ENCODE peak calls at places on chromosomes 5 and 9, in ten cellular contexts. G, S, A, U, K, O, M, Z, E and Q are unnamed samples.

GRCh38 chr9:17810728-17811634 is 232.1 kb downstream of the SH3GL2 start:
- DNase-seq in G (peak), S (peak), A (peak), U (peak), K (no peak), O (peak), M (peak), Z (peak), E (no peak), Q (no peak)

GRCh38 chr9:97983524-97984187 is 515 bp downstream of the ANP32B start:
- DNase-seq in G (no peak), S (peak), A (no peak), U (peak), K (peak), O (peak), M (peak), Z (peak), E (peak), Q (no peak)

GRCh38 chr9:109906766-109907382 is 126.9 kb downstream of the PALM2AKAP2 start:
- DNase-seq in G (peak), S (no peak), A (no peak), U (no peak), K (no peak), O (no peak), M (no peak), Z (no peak), E (no peak), Q (no peak)

GRCh38 chr9:3758816-3759576 is 233.2 kb upstream of the RFX3 start:
- DNase-seq in G (no peak), S (no peak), A (no peak), U (no peak), K (no peak), O (no peak), M (no peak), Z (no peak), E (no peak), Q (no peak)

GRCh38 chr5:154368041-154368800 is 77.6 kb upstream of the SAP30L start:
- DNase-seq in G (peak), S (peak), A (no peak), U (peak), K (no peak), O (peak), M (peak), Z (no peak), E (no peak), Q (no peak)

GRCh38 chr9:27538668-27539067 is 9.1 kb upstream of the MOB3B start:
- DNase-seq in G (no peak), S (no peak), A (no peak), U (no peak), K (no peak), O (no peak), M (no peak), Z (no peak), E (no peak), Q (no peak)

GRCh38 chr5:78116167-78116566 is 178.3 kb downstream of the AP3B1 start:
- DNase-seq in G (no peak), S (peak), A (no peak), U (no peak), K (no peak), O (no peak), M (no peak), Z (no peak), E (no peak), Q (no peak)

GRCh38 chr9:137411670-137412380 is 11.1 kb downstream of the EXD3 start:
- DNase-seq in G (peak), S (no peak), A (no peak), U (peak), K (peak), O (peak), M (peak), Z (no peak), E (peak), Q (no peak)

GRCh38 chr5:132788508-132788907 is 11.5 kb upstream of the SEPTIN8 start:
- DNase-seq in G (no peak), S (no peak), A (no peak), U (no peak), K (no peak), O (no peak), M (no peak), Z (no peak), E (no peak), Q (no peak)

GRCh38 chr5:96668725-96669124 is 6.5 kb downstream of the CAST start:
- DNase-seq in G (no peak), S (no peak), A (no peak), U (no peak), K (no peak), O (no peak), M (no peak), Z (peak), E (no peak), Q (no peak)

GRCh38 chr9:109315889-109316640 is 4.8 kb downstream of the EPB41L4B start:
- DNase-seq in G (no peak), S (peak), A (no peak), U (peak), K (no peak), O (peak), M (peak), Z (peak), E (no peak), Q (no peak)

GRCh38 chr5:146588331-146588730 is 72.3 kb upstream of the GPR151 start:
- DNase-seq in G (no peak), S (no peak), A (no peak), U (no peak), K (no peak), O (no peak), M (no peak), Z (no peak), E (no peak), Q (no peak)

GRCh38 chr5:151923865-151924264 is 786 bp downstream of the GLRA1 start:
- DNase-seq in G (no peak), S (peak), A (no peak), U (no peak), K (no peak), O (no peak), M (no peak), Z (no peak), E (no peak), Q (no peak)
- TF ChIP-seq CTCF in G (peak), S (peak), A (peak), U (no peak), K (no peak), O (no peak), M (no peak), Z (no peak), E (no peak), Q (peak)

GRCh38 chr5:120803282-120803681 is 339.2 kb downstream of the PRR16 start:
- DNase-seq in G (peak), S (no peak), A (no peak), U (no peak), K (no peak), O (no peak), M (no peak), Z (no peak), E (no peak), Q (no peak)
- TF ChIP-seq CTCF in G (peak), S (peak), A (peak), U (no peak), K (no peak), O (peak), M (no peak), Z (no peak), E (no peak), Q (peak)

GRCh38 chr9:12818431-12819000 is 43.7 kb downstream of the LURAP1L start:
- DNase-seq in G (no peak), S (no peak), A (no peak), U (no peak), K (no peak), O (peak), M (no peak), Z (peak), E (no peak), Q (no peak)

GRCh38 chr9:12817702-12818101 is 42.9 kb downstream of the LURAP1L start:
- DNase-seq in G (no peak), S (no peak), A (no peak), U (no peak), K (no peak), O (peak), M (no peak), Z (peak), E (no peak), Q (no peak)

GRCh38 chr9:12816656-12817101 is 41.9 kb downstream of the LURAP1L start:
- DNase-seq in G (no peak), S (no peak), A (no peak), U (no peak), K (no peak), O (no peak), M (no peak), Z (no peak), E (no peak), Q (no peak)

GRCh38 chr9:12822111-12822510 is 47.3 kb downstream of the LURAP1L start:
- DNase-seq in G (no peak), S (no peak), A (no peak), U (no peak), K (no peak), O (no peak), M (no peak), Z (no peak), E (no peak), Q (no peak)

GRCh38 chr9:12819436-12820185 is 44.8 kb downstream of the LURAP1L start:
- DNase-seq in G (peak), S (peak), A (no peak), U (no peak), K (no peak), O (no peak), M (no peak), Z (no peak), E (no peak), Q (no peak)
- TF ChIP-seq CTCF in G (peak), S (peak), A (peak), U (no peak), K (no peak), O (peak), M (peak), Z (peak), E (no peak), Q (peak)

GRCh38 chr9:34869390-34869789 is 88.7 kb upstream of the PHF24 start:
- DNase-seq in G (peak), S (peak), A (no peak), U (no peak), K (no peak), O (no peak), M (no peak), Z (no peak), E (no peak), Q (no peak)
- TF ChIP-seq CTCF in G (peak), S (peak), A (peak), U (no peak), K (no peak), O (no peak), M (peak), Z (no peak), E (no peak), Q (peak)

DNA sequence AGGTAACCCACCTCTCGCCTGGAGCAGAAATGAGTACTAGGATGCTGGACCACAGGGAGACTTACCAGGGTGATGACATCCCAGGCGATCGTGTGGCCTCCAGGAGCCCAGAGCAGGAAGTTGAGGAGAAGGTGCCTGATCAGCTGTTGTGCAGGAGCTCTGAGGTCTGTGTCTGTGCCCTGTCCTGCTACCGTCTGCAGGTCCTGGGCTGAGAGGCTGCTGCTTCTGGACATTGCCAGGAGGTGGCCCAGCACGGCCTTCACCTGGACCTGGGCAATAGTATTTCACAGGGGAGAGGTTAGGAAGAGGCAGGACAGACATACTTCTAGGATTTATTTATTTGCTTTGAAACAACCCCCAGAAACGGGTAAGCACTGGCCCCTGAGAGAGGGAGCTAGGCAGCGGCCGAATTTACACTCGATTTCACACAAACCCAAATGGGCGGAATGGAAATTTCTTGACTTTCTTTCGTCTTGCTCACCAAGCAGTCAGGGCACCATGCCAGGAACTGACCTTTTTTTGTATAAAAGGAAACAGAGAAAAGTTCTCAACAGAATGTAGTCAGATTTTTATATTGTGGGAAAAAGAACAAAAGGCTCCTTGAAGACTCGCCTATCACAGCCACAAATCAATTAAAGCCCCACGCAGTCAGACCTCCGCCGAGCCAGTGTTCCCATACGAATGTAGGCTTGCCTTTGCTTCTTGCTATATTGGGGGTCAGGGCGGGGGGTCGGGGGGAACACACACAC is 210.3 kb downstream of the FANCC start:
- DNase-seq in G (no peak), S (no peak), A (no peak), U (no peak), K (no peak), O (peak), M (peak), Z (no peak), E (no peak), Q (no peak)
- TF ChIP-seq CTCF in G (no peak), S (no peak), A (no peak), U (no peak), K (no peak), O (peak), M (no peak), Z (no peak), E (no peak), Q (peak)